ENCODE peak calls at places on chromosomes 16 and 17, in ten cellular contexts. I is GM12864; Q is breast epithelium; H is A549; G is pancreas; B is heart left ventricle; Z is uterus; W is foreskin fibroblast; A is effector memory CD4-positive, alpha-beta T cell; R is left ventricle myocardium inferior. L is an unnamed sample.

GRCh38 chr17:57482657-57483056 is 226.3 kb downstream of the MSI2 start:
- DNase-seq in I (no peak), Q (no peak), H (no peak), G (no peak), B (no peak), Z (no peak), W (no peak), A (no peak), R (no peak), L (no peak)

GRCh38 chr17:67548693-67549092 is 169.0 kb upstream of the NOL11 start:
- DNase-seq in I (no peak), Q (no peak), H (no peak), G (no peak), B (no peak), Z (no peak), W (no peak), A (no peak), R (no peak), L (no peak)

GRCh38 chr16:85883813-85884212 is 15.1 kb upstream of the IRF8 start:
- DNase-seq in I (no peak), Q (no peak), H (no peak), G (no peak), B (no peak), Z (no peak), W (no peak), A (no peak), R (no peak), L (no peak)

GRCh38 chr16:84826558-84826941 is 6.8 kb downstream of the CRISPLD2 start:
- DNase-seq in I (no peak), Q (no peak), H (no peak), G (no peak), B (no peak), Z (peak), W (peak), A (no peak), R (peak), L (no peak)

GRCh38 chr17:40251576-40251975 is 32.5 kb downstream of the WIPF2 start:
- DNase-seq in I (no peak), Q (no peak), H (peak), G (no peak), B (no peak), Z (peak), W (peak), A (no peak), R (no peak), L (peak)

GRCh38 chr17:59825533-59826316 is 67.0 kb downstream of the TUBD1 start:
- DNase-seq in I (no peak), Q (no peak), H (peak), G (no peak), B (no peak), Z (no peak), W (peak), A (no peak), R (no peak), L (no peak)

GRCh38 chr17:64773386-64773835 is 111.3 kb upstream of the SMURF2 start:
- DNase-seq in I (no peak), Q (no peak), H (no peak), G (no peak), B (no peak), Z (no peak), W (no peak), A (no peak), R (no peak), L (no peak)

GRCh38 chr17:40316571-40317344 is 7.8 kb downstream of the RARA start:
- DNase-seq in I (no peak), Q (peak), H (peak), G (peak), B (peak), Z (peak), W (peak), A (no peak), R (peak), L (no peak)

GRCh38 chr17:9890124-9890523 is 14.9 kb downstream of the RCVRN start:
- DNase-seq in I (no peak), Q (no peak), H (peak), G (no peak), B (no peak), Z (no peak), W (no peak), A (no peak), R (no peak), L (no peak)

GRCh38 chr17:75135452-75135851 is 3.9 kb upstream of the NT5C start:
- DNase-seq in I (no peak), Q (no peak), H (no peak), G (no peak), B (no peak), Z (no peak), W (no peak), A (no peak), R (no peak), L (no peak)

GRCh38 chr17:19409509-19409908 is 1.5 kb upstream of the RNF112 start:
- DNase-seq in I (no peak), Q (no peak), H (no peak), G (no peak), B (no peak), Z (no peak), W (peak), A (no peak), R (no peak), L (no peak)

GRCh38 chr16:12906765-12907516 is 5.5 kb downstream of the SHISA9 start:
- DNase-seq in I (no peak), Q (no peak), H (no peak), G (no peak), B (no peak), Z (no peak), W (no peak), A (no peak), R (no peak), L (no peak)

GRCh38 chr17:4944554-4945175 is 3.7 kb downstream of the PFN1 start:
- DNase-seq in I (no peak), Q (no peak), H (no peak), G (no peak), B (no peak), Z (no peak), W (no peak), A (no peak), R (no peak), L (no peak)

GRCh38 chr17:30091166-30091670 is 25.4 kb upstream of the NSRP1 start:
- DNase-seq in I (no peak), Q (no peak), H (no peak), G (no peak), B (no peak), Z (no peak), W (peak), A (no peak), R (no peak), L (no peak)

GRCh38 chr17:4499431-4500187 is 928 bp downstream of the SPNS2 start:
- DNase-seq in I (no peak), Q (no peak), H (peak), G (no peak), B (peak), Z (no peak), W (peak), A (no peak), R (no peak), L (no peak)

GRCh38 chr17:47310186-47310733 is 13.5 kb upstream of the EFCAB13 start:
- DNase-seq in I (no peak), Q (no peak), H (no peak), G (no peak), B (no peak), Z (no peak), W (no peak), A (no peak), R (no peak), L (no peak)

GRCh38 chr16:54118846-54119245 is 167.7 kb downstream of the IRX3 start:
- DNase-seq in I (no peak), Q (no peak), H (no peak), G (no peak), B (no peak), Z (no peak), W (peak), A (no peak), R (no peak), L (no peak)

GRCh38 chr16:85366031-85366763 is 246.9 kb upstream of the GSE1 start:
- DNase-seq in I (no peak), Q (no peak), H (no peak), G (no peak), B (no peak), Z (no peak), W (peak), A (no peak), R (no peak), L (no peak)

GRCh38 chr17:56918916-56919315 is 5.1 kb upstream of the TRIM25 start:
- DNase-seq in I (no peak), Q (no peak), H (no peak), G (no peak), B (no peak), Z (no peak), W (peak), A (no peak), R (no peak), L (no peak)

DNA sequence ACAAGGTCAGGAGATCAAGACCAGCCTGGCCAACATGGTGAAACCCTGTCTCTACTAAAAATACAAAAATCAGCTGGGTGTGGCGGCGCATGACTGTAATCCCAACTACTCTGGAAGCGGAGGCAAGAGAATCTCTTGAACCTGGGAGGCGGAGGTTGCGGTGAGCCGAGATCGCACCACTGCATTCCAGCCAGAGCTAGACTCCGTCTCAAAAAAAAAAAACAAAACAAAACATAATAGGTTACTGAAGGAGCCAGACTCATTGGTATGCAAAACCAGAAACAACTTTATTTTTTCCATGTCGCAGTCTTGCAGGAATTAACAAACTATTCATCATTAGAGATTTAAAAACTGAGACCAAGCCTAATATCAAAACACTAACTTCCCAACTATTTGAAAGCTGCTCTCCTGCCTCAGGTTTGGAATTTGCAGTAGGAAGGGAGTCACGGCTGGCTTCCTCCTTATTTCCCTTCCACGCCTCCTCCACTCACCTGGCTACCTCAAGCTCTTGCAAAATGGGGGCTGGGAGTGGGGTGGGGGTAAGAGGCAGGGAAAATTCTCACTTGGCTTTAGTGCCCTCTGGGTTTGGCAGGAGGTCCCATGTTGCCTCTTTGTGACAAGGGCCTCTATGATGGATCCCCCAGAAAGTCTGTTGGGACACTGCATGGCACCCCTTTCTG is 34.0 kb upstream of the MYH10 start:
- DNase-seq in I (no peak), Q (no peak), H (no peak), G (no peak), B (no peak), Z (no peak), W (no peak), A (no peak), R (no peak), L (no peak)
- H3K4me3 ChIP-seq in I (no peak), Q (no peak), H (no peak), G (no peak), B (no peak), Z (no peak), W (no peak), A (no peak), R (no peak), L (no peak)

GRCh38 chr17:78125976-78126894 is 2.3 kb downstream of the TMC6 start:
- DNase-seq in I (no peak), Q (no peak), H (no peak), G (peak), B (peak), Z (no peak), W (no peak), A (no peak), R (peak), L (no peak)

GRCh38 chr17:78124836-78125137 is 3.8 kb downstream of the TMC6 start:
- DNase-seq in I (no peak), Q (no peak), H (no peak), G (no peak), B (no peak), Z (no peak), W (no peak), A (no peak), R (no peak), L (no peak)

GRCh38 chr17:78124081-78124835 is 4.3 kb downstream of the TMC6 start:
- DNase-seq in I (no peak), Q (no peak), H (no peak), G (no peak), B (no peak), Z (no peak), W (no peak), A (no peak), R (no peak), L (no peak)

GRCh38 chr17:78126895-78127239 is 1.7 kb downstream of the TMC6 start:
- DNase-seq in I (no peak), Q (no peak), H (no peak), G (no peak), B (no peak), Z (no peak), W (no peak), A (no peak), R (no peak), L (no peak)

GRCh38 chr17:78125138-78125913 is 3.2 kb downstream of the TMC6 start:
- DNase-seq in I (no peak), Q (no peak), H (no peak), G (no peak), B (no peak), Z (no peak), W (no peak), A (no peak), R (no peak), L (no peak)
- H3K4me3 ChIP-seq in I (peak), Q (no peak), H (no peak), G (no peak), B (no peak), Z (no peak), W (no peak), A (peak), R (peak), L (no peak)

DNA sequence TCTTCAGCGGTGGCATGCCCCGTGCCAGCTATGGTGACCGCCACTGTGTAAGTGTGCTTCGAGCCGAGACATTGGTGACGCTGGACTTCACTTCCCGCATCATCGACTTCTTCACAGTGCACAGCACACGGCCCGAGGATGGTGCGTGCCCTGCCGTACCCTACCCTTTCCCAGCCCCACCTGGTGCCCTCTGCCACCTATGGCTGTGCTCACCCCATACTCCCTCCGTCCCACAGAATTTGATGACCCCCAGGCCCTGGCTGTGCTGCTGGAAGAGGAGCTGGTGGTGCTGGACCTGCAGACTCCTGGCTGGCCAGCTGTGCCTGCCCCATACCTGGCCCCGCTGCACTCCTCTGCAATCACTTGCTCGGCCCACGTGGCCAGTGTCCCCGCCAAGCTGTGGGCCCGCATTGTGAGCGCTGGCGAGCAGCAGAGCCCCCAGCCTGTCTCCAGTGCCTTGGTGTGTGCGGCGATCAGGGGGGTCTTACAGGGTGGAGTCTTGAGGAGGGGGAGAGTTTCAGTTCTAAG is 9.5 kb downstream of the LLGL1 start:
- DNase-seq in I (no peak), Q (no peak), H (no peak), G (no peak), B (no peak), Z (no peak), W (no peak), A (no peak), R (no peak), L (no peak)
- H3K4me3 ChIP-seq in I (no peak), Q (no peak), H (no peak), G (no peak), B (no peak), Z (no peak), W (no peak), A (no peak), R (no peak), L (no peak)

GRCh38 chr16:52499061-52499460 is 47.9 kb downstream of the TOX3 start:
- DNase-seq in I (no peak), Q (no peak), H (no peak), G (no peak), B (no peak), Z (no peak), W (no peak), A (no peak), R (no peak), L (no peak)
- H3K4me3 ChIP-seq in I (no peak), Q (no peak), H (no peak), G (no peak), B (no peak), Z (no peak), W (no peak), A (no peak), R (no peak), L (no peak)

DNA sequence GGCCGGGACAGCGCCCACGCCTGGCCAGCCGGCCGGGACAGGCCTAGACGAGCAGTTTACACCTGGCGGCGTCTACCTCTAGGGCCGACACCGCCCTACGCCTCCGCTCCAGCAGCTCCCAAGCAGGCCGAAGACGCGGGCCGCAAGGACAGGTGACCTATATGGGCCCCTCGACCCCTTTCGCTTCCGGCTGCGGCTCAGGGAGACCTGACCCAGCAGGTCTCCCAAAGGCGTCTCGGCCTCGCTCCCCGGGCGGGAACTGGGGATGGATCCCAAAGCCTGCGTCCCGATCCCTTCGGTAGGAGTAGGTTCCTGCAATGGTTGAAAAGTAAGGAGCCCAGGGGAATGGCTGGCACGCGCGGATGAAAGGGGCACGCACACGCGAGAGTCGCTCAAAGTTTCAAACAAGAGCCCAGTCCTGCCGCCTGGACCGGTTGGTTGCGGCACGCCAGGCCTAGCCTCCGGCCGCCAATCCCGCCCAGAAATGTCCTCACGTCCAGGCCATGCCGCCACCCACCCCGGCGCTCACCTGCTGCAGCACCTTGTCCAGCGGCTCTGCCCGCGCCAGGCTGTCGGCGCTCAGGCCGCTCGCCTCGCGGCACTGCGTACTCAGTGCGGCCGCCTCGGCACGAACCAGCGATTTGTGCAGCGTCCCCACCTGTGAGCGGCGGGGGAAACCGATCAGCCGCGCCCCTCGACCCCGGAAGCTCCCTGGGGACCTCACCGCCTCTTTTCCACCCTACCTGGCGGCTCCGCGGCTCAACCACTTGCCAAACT is 634 bp downstream of the ESRP2 start:
- DNase-seq in I (no peak), Q (peak), H (no peak), G (peak), B (peak), Z (peak), W (no peak), A (no peak), R (no peak), L (no peak)
- H3K4me3 ChIP-seq in I (peak), Q (peak), H (no peak), G (peak), B (no peak), Z (no peak), W (no peak), A (peak), R (peak), L (peak)

GRCh38 chr17:29079887-29080286 is 36.9 kb downstream of the PIPOX start:
- DNase-seq in I (no peak), Q (no peak), H (no peak), G (no peak), B (no peak), Z (no peak), W (no peak), A (no peak), R (no peak), L (no peak)

GRCh38 chr17:29085223-29085622 is 42.3 kb downstream of the PIPOX start:
- DNase-seq in I (no peak), Q (no peak), H (no peak), G (no peak), B (no peak), Z (no peak), W (no peak), A (no peak), R (no peak), L (no peak)

GRCh38 chr17:29086628-29087332 is 43.8 kb downstream of the PIPOX start:
- DNase-seq in I (no peak), Q (no peak), H (no peak), G (no peak), B (no peak), Z (no peak), W (peak), A (no peak), R (no peak), L (no peak)

GRCh38 chr17:29080323-29080722 is 37.4 kb downstream of the PIPOX start:
- DNase-seq in I (no peak), Q (no peak), H (no peak), G (no peak), B (no peak), Z (no peak), W (no peak), A (no peak), R (no peak), L (no peak)

GRCh38 chr17:29084476-29085148 is 41.7 kb downstream of the PIPOX start:
- DNase-seq in I (no peak), Q (no peak), H (no peak), G (no peak), B (no peak), Z (no peak), W (peak), A (no peak), R (no peak), L (peak)
- H3K4me3 ChIP-seq in I (no peak), Q (no peak), H (no peak), G (no peak), B (no peak), Z (no peak), W (no peak), A (no peak), R (no peak), L (no peak)

GRCh38 chr16:30054451-30054850 is 11.1 kb upstream of the ALDOA start:
- DNase-seq in I (no peak), Q (no peak), H (no peak), G (no peak), B (no peak), Z (no peak), W (peak), A (no peak), R (no peak), L (no peak)
- H3K4me3 ChIP-seq in I (no peak), Q (no peak), H (no peak), G (no peak), B (no peak), Z (no peak), W (peak), A (no peak), R (no peak), L (no peak)

GRCh38 chr17:28228109-28228840 is 90.7 kb upstream of the TMEM97 start:
- DNase-seq in I (no peak), Q (no peak), H (peak), G (peak), B (no peak), Z (no peak), W (no peak), A (no peak), R (no peak), L (no peak)
- H3K4me3 ChIP-seq in I (no peak), Q (peak), H (peak), G (peak), B (peak), Z (no peak), W (peak), A (peak), R (peak), L (no peak)

L was measured in LNCaP clone FGC.